ENCODE peak calls at places on chromosomes 2 and 18, in nine cellular contexts. Z is RPMI8226; H is foreskin melanocyte; R is NCI-H69; X is brain microvascular endothelial cell; L is activated CD4-positive, alpha-beta T cell treated with anti-CD3 and anti-CD28 coated beads for 48 hours; D is NCI-H345; A is type B pancreatic cell; O is sigmoid colon. U is an unnamed sample.

GRCh38 chr2:217262916-217263315 is 403.1 kb upstream of the TNP1 start:
- DNase-seq in Z (no peak), H (no peak), R (no peak), X (no peak), L (no peak), D (no peak), A (no peak), O (peak; percentile 69), U (no peak)

GRCh38 chr2:11867926-11868325 is 121.5 kb downstream of the LPIN1 start:
- DNase-seq in Z (no peak), H (no peak), R (no peak), X (no peak), L (no peak), D (no peak), A (no peak), O (no peak), U (no peak)

GRCh38 chr18:76565238-76566173 is 70.5 kb upstream of the ZNF516 start:
- DNase-seq in Z (peak; percentile 61), H (peak; percentile 81), R (peak; percentile 29), X (peak; percentile 90), L (no peak), D (no peak), A (no peak), O (peak; percentile 90), U (peak; percentile 79)

GRCh38 chr2:40292291-40292690 is 159.6 kb downstream of the SLC8A1 start:
- DNase-seq in Z (no peak), H (no peak), R (peak; percentile 38), X (no peak), L (no peak), D (no peak), A (no peak), O (no peak), U (no peak)

GRCh38 chr2:8477511-8478132 is 204.2 kb upstream of the ID2 start:
- DNase-seq in Z (peak; percentile 86), H (peak; percentile 83), R (no peak), X (no peak), L (peak; percentile 36), D (no peak), A (no peak), O (peak; percentile 61), U (no peak)

GRCh38 chr18:77470836-77471413 is 221.3 kb downstream of the GALR1 start:
- DNase-seq in Z (no peak), H (no peak), R (no peak), X (peak; percentile 31), L (no peak), D (no peak), A (no peak), O (no peak), U (no peak)

GRCh38 chr18:13220326-13220991 is 1.9 kb downstream of the LDLRAD4 start:
- DNase-seq in Z (no peak), H (no peak), R (peak; percentile 69), X (no peak), L (no peak), D (peak; percentile 29), A (no peak), O (no peak), U (no peak)

GRCh38 chr2:241289053-241289452 is 26.4 kb downstream of the HDLBP start:
- DNase-seq in Z (no peak), H (no peak), R (no peak), X (no peak), L (no peak), D (no peak), A (no peak), O (no peak), U (no peak)

GRCh38 chr2:1020206-1020605 is 69.6 kb downstream of the SNTG2 start:
- DNase-seq in Z (no peak), H (no peak), R (no peak), X (no peak), L (no peak), D (no peak), A (no peak), O (no peak), U (no peak)

GRCh38 chr2:29114841-29115609 is at the start of gene CLIP4:
- DNase-seq in Z (peak; percentile 30), H (peak; percentile 17), R (peak; percentile 75), X (peak; percentile 36), L (peak; percentile 74), D (peak; percentile 24), A (peak; percentile 71), O (peak; percentile 78), U (no peak)

GRCh38 chr18:10457798-10458197 is 3.4 kb downstream of the APCDD1 start:
- DNase-seq in Z (peak; percentile 40), H (no peak), R (no peak), X (no peak), L (no peak), D (no peak), A (no peak), O (no peak), U (no peak)

GRCh38 chr2:202858601-202859000 is 13.0 kb downstream of the ICA1L start:
- DNase-seq in Z (no peak), H (no peak), R (no peak), X (no peak), L (no peak), D (no peak), A (no peak), O (no peak), U (no peak)